ENCODE peak calls at places on chromosomes 2 and 18, in eight cellular contexts. J is body of pancreas, T is astrocyte of the spinal cord, I is heart left ventricle, Y is foreskin keratinocyte, D is HCT116, E is glutamatergic neuron, N is GM20000. U is an unnamed sample.

GRCh38 chr2:8456149-8457091 is 225.4 kb upstream of the ID2 start:
- DNase-seq in N (peak), D (no peak), Y (no peak), E (no peak), I (no peak), J (no peak), T (no peak), U (no peak)

GRCh38 chr2:202510911-202511310 is 123.9 kb upstream of the FAM117B start:
- DNase-seq in E (no peak), N (no peak), D (no peak), T (no peak), J (no peak), Y (peak), I (no peak), U (no peak)

GRCh38 chr2:155309483-155309882 is 611.0 kb downstream of the KCNJ3 start:
- DNase-seq in T (no peak), D (no peak), J (no peak), Y (no peak), I (no peak), N (no peak), E (no peak), U (no peak)

GRCh38 chr2:184596819-184597411 is 1.4 kb upstream of the ZNF804A start:
- DNase-seq in T (peak), Y (no peak), E (no peak), D (peak), J (no peak), I (no peak), N (peak), U (no peak)

GRCh38 chr2:237818066-237818473 is 19.5 kb downstream of the RBM44 start:
- DNase-seq in N (no peak), Y (peak), E (no peak), D (no peak), I (no peak), T (peak), J (no peak), U (peak)

GRCh38 chr18:74529378-74529777 is 4.9 kb upstream of the CNDP1 start:
- DNase-seq in I (no peak), N (no peak), J (no peak), E (no peak), T (no peak), D (no peak), Y (no peak), U (no peak)

GRCh38 chr18:23131693-23132319 is 3.5 kb upstream of the CABLES1 start:
- DNase-seq in I (peak), Y (no peak), D (peak), T (peak), N (peak), E (no peak), J (peak), U (peak)

GRCh38 chr18:49525981-49526380 is 35.9 kb upstream of the LIPG start:
- DNase-seq in J (no peak), E (no peak), T (no peak), I (no peak), N (no peak), Y (no peak), D (no peak), U (no peak)

GRCh38 chr2:128275498-128276045 is 43.1 kb downstream of the HS6ST1 start:
- DNase-seq in I (no peak), Y (no peak), E (no peak), N (no peak), T (no peak), D (no peak), J (no peak), U (no peak)

GRCh38 chr2:40062381-40062780 is 283.3 kb upstream of the THUMPD2 start:
- DNase-seq in I (no peak), N (no peak), J (no peak), E (no peak), Y (no peak), D (no peak), T (no peak), U (no peak)

GRCh38 chr2:157296958-157297357 is 28.7 kb downstream of the ERMN start:
- DNase-seq in J (no peak), D (no peak), I (no peak), N (no peak), Y (no peak), T (no peak), E (no peak), U (no peak)

GRCh38 chr2:105576440-105577241 is 168.1 kb upstream of the NCK2 start:
- DNase-seq in Y (peak), D (peak), T (peak), N (peak), J (no peak), E (no peak), I (peak), U (peak)

GRCh38 chr2:108223573-108223972 is 16.2 kb upstream of the SULT1C3 start:
- DNase-seq in N (no peak), E (no peak), D (no peak), J (no peak), T (no peak), Y (no peak), I (no peak), U (no peak)

GRCh38 chr2:148957023-148957422 is 81.5 kb upstream of the LYPD6B start:
- DNase-seq in Y (no peak), T (no peak), D (no peak), N (no peak), E (no peak), I (no peak), J (no peak), U (no peak)

GRCh38 chr2:238081150-238081549 is 19.0 kb upstream of the ESPNL start:
- DNase-seq in N (no peak), T (no peak), Y (no peak), J (no peak), D (no peak), E (no peak), I (no peak), U (no peak)

GRCh38 chr18:28013064-28013463 is 163.9 kb downstream of the CDH2 start:
- DNase-seq in T (no peak), N (no peak), E (no peak), J (no peak), I (no peak), Y (no peak), D (no peak), U (no peak)

GRCh38 chr2:11950894-11951293 is 204.5 kb downstream of the LPIN1 start:
- DNase-seq in Y (peak), N (no peak), T (no peak), D (no peak), J (no peak), I (no peak), E (no peak), U (no peak)

GRCh38 chr2:135664623-135665068 is 77.0 kb upstream of the UBXN4 start:
- DNase-seq in J (no peak), E (no peak), T (peak), N (no peak), D (no peak), Y (peak), I (no peak), U (no peak)

GRCh38 chr2:78465707-78466106 is 559.8 kb upstream of the REG3G start:
- DNase-seq in D (no peak), N (no peak), T (no peak), Y (no peak), I (no peak), J (no peak), E (no peak), U (no peak)

GRCh38 chr18:2878656-2879330 is 32.0 kb downstream of the EMILIN2 start:
- DNase-seq in D (no peak), T (no peak), Y (no peak), E (peak), I (no peak), N (no peak), J (no peak), U (no peak)

GRCh38 chr2:179550849-179551248 is 286.2 kb upstream of the SESTD1 start:
- DNase-seq in I (no peak), E (no peak), Y (no peak), J (no peak), D (no peak), N (no peak), T (no peak), U (no peak)

GRCh38 chr2:57881998-57882884 is 164.4 kb upstream of the VRK2 start:
- DNase-seq in T (peak), Y (no peak), E (no peak), I (no peak), J (no peak), D (peak), N (no peak), U (no peak)

GRCh38 chr2:182866461-182867369 is at the start of gene FRZB:
- DNase-seq in E (peak), T (peak), Y (no peak), I (peak), N (peak), J (peak), D (no peak), U (peak)

GRCh38 chr2:110712737-110713136 is 19.6 kb upstream of the ACOXL start:
- DNase-seq in N (no peak), E (no peak), Y (no peak), J (no peak), T (no peak), I (no peak), D (no peak), U (no peak)

GRCh38 chr2:78999410-78999809 is 26.1 kb upstream of the REG3G start:
- DNase-seq in E (no peak), T (no peak), Y (no peak), J (no peak), I (no peak), D (no peak), N (no peak), U (no peak)

GRCh38 chr2:205024822-205025518 is 479.7 kb downstream of the PARD3B start:
- DNase-seq in I (peak), Y (peak), T (peak), E (no peak), D (peak), N (no peak), J (peak), U (peak)

GRCh38 chr2:239276813-239277193 is 124.0 kb downstream of the HDAC4 start:
- DNase-seq in E (peak), T (no peak), J (no peak), D (no peak), Y (no peak), N (no peak), I (peak), U (no peak)

GRCh38 chr2:204695506-204695905 is 150.2 kb downstream of the PARD3B start:
- DNase-seq in I (no peak), J (no peak), D (no peak), Y (no peak), N (no peak), T (peak), E (no peak), U (no peak)

GRCh38 chr18:24985616-24986015 is 366.4 kb downstream of the ZNF521 start:
- DNase-seq in J (no peak), E (no peak), T (peak), Y (no peak), I (no peak), N (no peak), D (no peak), U (no peak)

GRCh38 chr2:128277961-128278681 is 40.5 kb downstream of the HS6ST1 start:
- DNase-seq in T (no peak), D (no peak), E (no peak), N (no peak), J (peak), I (peak), Y (no peak), U (no peak)

GRCh38 chr2:167355796-167356195 is 467.5 kb downstream of the XIRP2 start:
- DNase-seq in T (peak), I (no peak), N (no peak), E (no peak), J (no peak), D (no peak), Y (no peak), U (no peak)

GRCh38 chr2:110958720-110959119 is 162.0 kb upstream of the BCL2L11 start:
- DNase-seq in I (no peak), Y (no peak), N (no peak), E (no peak), J (no peak), T (no peak), D (no peak), U (no peak)

GRCh38 chr2:70645733-70646420 is 92.3 kb upstream of the TGFA start:
- DNase-seq in Y (no peak), T (no peak), J (no peak), D (no peak), E (peak), I (no peak), N (no peak), U (no peak)
- TF ChIP-seq CTCF in Y (peak), T (no peak), J (no peak), D (peak), E (peak), I (no peak), N (no peak), U (no peak)

DNA sequence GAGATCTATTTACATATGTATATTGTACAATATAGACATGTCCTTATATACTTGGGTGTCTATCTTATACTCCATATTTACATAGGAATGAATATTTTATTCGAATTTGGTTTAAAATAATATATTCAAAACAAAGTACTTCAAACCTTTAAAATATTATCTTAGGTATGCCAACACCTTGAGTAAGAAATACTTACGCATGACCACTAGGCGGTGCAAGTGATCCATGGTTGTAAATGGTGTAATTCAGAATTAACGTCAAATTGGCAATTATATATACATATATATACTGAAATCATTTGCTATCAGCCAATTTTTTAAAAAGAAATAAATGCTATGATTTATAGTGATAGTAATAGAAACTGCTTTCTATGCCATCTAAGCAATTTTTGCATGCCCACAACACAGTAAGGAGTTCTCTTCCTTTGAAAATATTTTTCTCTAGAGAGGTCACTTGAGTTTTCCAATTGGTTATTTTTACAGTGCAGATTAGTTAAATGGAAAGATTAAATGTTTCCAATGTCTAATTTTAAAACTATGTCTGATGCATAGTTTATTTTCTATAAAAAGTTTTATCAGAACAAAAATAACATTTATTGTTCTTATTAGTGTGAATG is 37.5 kb upstream of the SPAG16 start:
- DNase-seq in J (peak), I (no peak), Y (no peak), E (peak), D (peak), N (no peak), T (peak), U (no peak)
- TF ChIP-seq CTCF in J (peak), I (peak), Y (peak), E (peak), D (peak), N (peak), T (peak), U (peak)

GRCh38 chr2:209579236-209579749 is 155.4 kb downstream of the MAP2 start:
- DNase-seq in J (no peak), I (no peak), D (no peak), T (peak), Y (no peak), N (no peak), E (peak), U (no peak)

GRCh38 chr2:209578394-209579006 is 154.7 kb downstream of the MAP2 start:
- DNase-seq in E (peak), N (no peak), T (peak), Y (no peak), I (no peak), J (no peak), D (no peak), U (no peak)

GRCh38 chr2:209574515-209574914 is 150.7 kb downstream of the MAP2 start:
- DNase-seq in I (no peak), Y (no peak), E (no peak), J (no peak), D (no peak), T (no peak), N (no peak), U (no peak)

GRCh38 chr2:209577376-209578357 is 153.8 kb downstream of the MAP2 start:
- DNase-seq in I (no peak), T (peak), D (peak), E (no peak), Y (no peak), N (no peak), J (no peak), U (no peak)
- TF ChIP-seq CTCF in I (peak), T (peak), D (peak), E (peak), Y (peak), N (peak), J (peak), U (peak)

GRCh38 chr2:231099918-231100317 is 24.9 kb downstream of the HTR2B start:
- DNase-seq in N (no peak), D (no peak), E (peak), T (no peak), I (no peak), Y (no peak), J (no peak), U (no peak)
- TF ChIP-seq CTCF in N (no peak), D (peak), E (no peak), T (no peak), I (no peak), Y (no peak), J (no peak), U (no peak)

GRCh38 chr2:164600763-164601162 is 20.5 kb downstream of the GRB14 start:
- DNase-seq in E (no peak), N (no peak), I (no peak), J (no peak), Y (no peak), T (no peak), D (no peak), U (no peak)

GRCh38 chr2:164597988-164598387 is 23.3 kb downstream of the GRB14 start:
- DNase-seq in T (no peak), J (no peak), E (no peak), D (no peak), Y (no peak), N (no peak), I (no peak), U (no peak)

GRCh38 chr2:164595031-164595430 is 26.3 kb downstream of the GRB14 start:
- DNase-seq in I (no peak), T (no peak), J (no peak), N (no peak), Y (no peak), E (no peak), D (no peak), U (no peak)

GRCh38 chr2:164605295-164605694 is 16.0 kb downstream of the GRB14 start:
- DNase-seq in N (no peak), E (no peak), J (no peak), Y (no peak), T (no peak), I (no peak), D (no peak), U (no peak)

DNA sequence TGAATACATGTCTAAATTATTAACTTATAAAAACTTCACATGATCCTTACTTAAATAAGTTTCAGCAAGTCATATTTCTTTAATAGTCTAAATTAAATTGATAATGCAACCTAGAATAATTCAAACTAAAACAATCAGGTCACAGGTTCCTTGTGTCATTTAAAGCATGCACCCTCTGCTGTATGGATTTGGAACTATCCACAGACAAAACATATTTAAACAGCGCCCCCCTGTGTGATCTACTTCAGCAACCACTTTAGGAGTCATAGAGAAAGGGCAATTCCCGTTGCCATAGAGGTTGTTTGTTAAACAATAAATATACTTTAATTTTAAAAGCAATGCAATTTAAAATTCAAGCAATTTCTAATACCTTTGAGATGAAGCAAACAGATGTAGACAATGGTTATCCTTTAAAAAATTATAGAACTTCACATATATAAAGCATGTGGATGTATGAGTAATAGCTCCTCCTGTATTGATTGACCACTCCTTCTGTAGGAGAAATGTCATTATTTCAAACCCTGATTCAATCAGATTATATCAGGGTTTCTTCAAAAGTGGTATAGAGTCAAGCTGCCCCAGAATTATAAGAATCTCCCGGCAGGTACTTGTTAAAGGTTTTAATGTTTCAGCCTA is 21.2 kb downstream of the GRB14 start:
- DNase-seq in N (peak), E (peak), D (peak), T (peak), Y (peak), J (peak), I (no peak), U (peak)
- TF ChIP-seq CTCF in N (peak), E (peak), D (peak), T (peak), Y (peak), J (peak), I (peak), U (peak)

U was measured in AG09319.